ENCODE peak calls at places on chromosomes 11 and 22, in four cellular contexts. One of them, this sample, is unnamed.

GRCh38 chr11:104700609-104701008 is 197.7 kb downstream of the CASP12 start:
- DNase-seq in substantia nigra: no peak
- DNase-seq in neural progenitor cell: no peak
- DNase-seq in GM12878: no peak
- DNase-seq in this sample: no peak

GRCh38 chr22:40036591-40037225 is 42.0 kb downstream of the FAM83F start:
- DNase-seq in substantia nigra: peak
- DNase-seq in neural progenitor cell: peak
- DNase-seq in GM12878: no peak
- DNase-seq in this sample: peak

GRCh38 chr11:44861829-44862545 is 88.7 kb downstream of the TP53I11 start:
- DNase-seq in substantia nigra: no peak
- DNase-seq in neural progenitor cell: peak
- DNase-seq in GM12878: peak
- DNase-seq in this sample: peak

GRCh38 chr22:40202225-40202944 is 24.7 kb downstream of the TNRC6B start:
- DNase-seq in substantia nigra: no peak
- DNase-seq in neural progenitor cell: no peak
- DNase-seq in GM12878: no peak
- DNase-seq in this sample: peak

GRCh38 chr11:35045219-35045819 is 93.7 kb upstream of the CD44 start:
- DNase-seq in substantia nigra: no peak
- DNase-seq in neural progenitor cell: no peak
- DNase-seq in GM12878: no peak
- DNase-seq in this sample: no peak

GRCh38 chr11:4125141-4125540 is 30.5 kb downstream of the RRM1 start:
- DNase-seq in substantia nigra: no peak
- DNase-seq in neural progenitor cell: no peak
- DNase-seq in GM12878: no peak
- DNase-seq in this sample: no peak

GRCh38 chr11:75786101-75786736 is 17.6 kb downstream of the DGAT2 start:
- DNase-seq in substantia nigra: no peak
- DNase-seq in neural progenitor cell: no peak
- DNase-seq in GM12878: no peak
- DNase-seq in this sample: no peak

GRCh38 chr11:130177782-130178181 is 18.2 kb downstream of the ST14 start:
- DNase-seq in substantia nigra: no peak
- DNase-seq in neural progenitor cell: no peak
- DNase-seq in GM12878: no peak
- DNase-seq in this sample: no peak

GRCh38 chr22:22397292-22397870 is 111.2 kb downstream of the ZNF280B start:
- DNase-seq in substantia nigra: peak
- DNase-seq in neural progenitor cell: peak
- DNase-seq in GM12878: no peak
- DNase-seq in this sample: no peak

GRCh38 chr11:65132988-65133700 is 1.2 kb downstream of the SYVN1 start:
- DNase-seq in substantia nigra: no peak
- DNase-seq in neural progenitor cell: peak
- DNase-seq in GM12878: no peak
- DNase-seq in this sample: peak

GRCh38 chr11:16856022-16856471 is 117.6 kb downstream of the C11orf58 start:
- DNase-seq in substantia nigra: no peak
- DNase-seq in neural progenitor cell: no peak
- DNase-seq in GM12878: no peak
- DNase-seq in this sample: no peak

GRCh38 chr11:61482513-61482912 is 26.0 kb upstream of the LRRC10B start:
- DNase-seq in substantia nigra: no peak
- DNase-seq in neural progenitor cell: peak
- DNase-seq in GM12878: no peak
- DNase-seq in this sample: no peak

GRCh38 chr11:124872280-124872679 is 7.0 kb downstream of the ROBO3 start:
- DNase-seq in substantia nigra: no peak
- DNase-seq in neural progenitor cell: no peak
- DNase-seq in GM12878: no peak
- DNase-seq in this sample: no peak

GRCh38 chr11:97289823-97290222 is 900.0 kb downstream of the JRKL start:
- DNase-seq in substantia nigra: no peak
- DNase-seq in neural progenitor cell: no peak
- DNase-seq in GM12878: no peak
- DNase-seq in this sample: no peak

GRCh38 chr11:123428221-123428631 is 1.8 kb upstream of the GRAMD1B start:
- DNase-seq in substantia nigra: no peak
- DNase-seq in neural progenitor cell: no peak
- DNase-seq in GM12878: no peak
- DNase-seq in this sample: no peak

GRCh38 chr11:96361778-96362177 is 18.8 kb upstream of the MAML2 start:
- DNase-seq in substantia nigra: no peak
- DNase-seq in neural progenitor cell: no peak
- DNase-seq in GM12878: no peak
- DNase-seq in this sample: no peak

GRCh38 chr11:65977621-65978390 is 16.3 kb downstream of the SART1 start:
- DNase-seq in substantia nigra: no peak
- DNase-seq in neural progenitor cell: no peak
- DNase-seq in GM12878: no peak
- DNase-seq in this sample: no peak

GRCh38 chr22:19880786-19881569 is 26.3 kb upstream of the GNB1L start:
- DNase-seq in substantia nigra: no peak
- DNase-seq in neural progenitor cell: peak
- DNase-seq in GM12878: no peak
- DNase-seq in this sample: peak

GRCh38 chr11:46142561-46142960 is 21.3 kb upstream of the PHF21A start:
- DNase-seq in substantia nigra: no peak
- DNase-seq in neural progenitor cell: no peak
- DNase-seq in GM12878: no peak
- DNase-seq in this sample: no peak

GRCh38 chr11:94948070-94948617 is 25.2 kb downstream of the CWC15 start:
- DNase-seq in substantia nigra: no peak
- DNase-seq in neural progenitor cell: no peak
- DNase-seq in GM12878: no peak
- DNase-seq in this sample: no peak

GRCh38 chr22:30425616-30426394 is at the start of gene MTFP1:
- DNase-seq in substantia nigra: no peak
- DNase-seq in neural progenitor cell: peak
- DNase-seq in GM12878: no peak
- DNase-seq in this sample: peak

GRCh38 chr11:60303661-60304060 is 23.2 kb downstream of the MS4A4A start:
- DNase-seq in substantia nigra: no peak
- DNase-seq in neural progenitor cell: no peak
- DNase-seq in GM12878: no peak
- DNase-seq in this sample: no peak

GRCh38 chr11:64723907-64724862 is 1.2 kb upstream of the NRXN2 start:
- DNase-seq in substantia nigra: no peak
- DNase-seq in neural progenitor cell: no peak
- DNase-seq in GM12878: no peak
- DNase-seq in this sample: no peak

GRCh38 chr11:107044503-107044902 is 26.2 kb upstream of the GUCY1A2 start:
- DNase-seq in substantia nigra: no peak
- DNase-seq in neural progenitor cell: no peak
- DNase-seq in GM12878: no peak
- DNase-seq in this sample: no peak

GRCh38 chr22:37547249-37547741 is 13.0 kb upstream of the CDC42EP1 start:
- DNase-seq in substantia nigra: peak
- DNase-seq in neural progenitor cell: no peak
- DNase-seq in GM12878: no peak
- DNase-seq in this sample: no peak

GRCh38 chr22:37091986-37092385 is 17.5 kb downstream of the TMPRSS6 start:
- DNase-seq in substantia nigra: no peak
- DNase-seq in neural progenitor cell: no peak
- DNase-seq in GM12878: no peak
- DNase-seq in this sample: no peak

GRCh38 chr11:123316003-123316402 is 114.1 kb upstream of the GRAMD1B start:
- DNase-seq in substantia nigra: no peak
- DNase-seq in neural progenitor cell: no peak
- DNase-seq in GM12878: no peak
- DNase-seq in this sample: no peak

GRCh38 chr11:42631223-42631843 is 680.5 kb upstream of the API5 start:
- DNase-seq in substantia nigra: peak
- DNase-seq in neural progenitor cell: peak
- DNase-seq in GM12878: no peak
- DNase-seq in this sample: no peak

GRCh38 chr22:50564289-50564688 is 1.6 kb upstream of the SYCE3 start:
- DNase-seq in substantia nigra: no peak
- DNase-seq in neural progenitor cell: no peak
- DNase-seq in GM12878: no peak
- DNase-seq in this sample: no peak

GRCh38 chr11:110712643-110713468 is 619 bp upstream of the ARHGAP20 start:
- DNase-seq in substantia nigra: peak
- DNase-seq in neural progenitor cell: peak
- DNase-seq in GM12878: no peak
- DNase-seq in this sample: peak

GRCh38 chr22:19807161-19807913 is 46.8 kb downstream of the TBX1 start:
- DNase-seq in substantia nigra: no peak
- DNase-seq in neural progenitor cell: no peak
- DNase-seq in GM12878: no peak
- DNase-seq in this sample: no peak

GRCh38 chr11:44226945-44227344 is 83.0 kb downstream of the ALX4 start:
- DNase-seq in substantia nigra: no peak
- DNase-seq in neural progenitor cell: no peak
- DNase-seq in GM12878: no peak
- DNase-seq in this sample: no peak

This sample was measured in thyroid gland.